ENCODE peak calls at places on chromosomes 2 and 18, in nine cellular contexts. C, D, S, F, I, B, A, Z and Y are unnamed samples.
A peak's percentile ranks its signal among the peaks of the same experiment; 100 is the strongest.

GRCh38 chr2:95265182-95265581 is 9.1 kb upstream of the PROM2 start:
- DNase-seq in C (no peak), D (no peak), S (no peak), F (peak; percentile 29), I (no peak), B (no peak), A (no peak), Z (no peak), Y (no peak)

GRCh38 chr18:4319738-4320677 is 135.1 kb downstream of the DLGAP1 start:
- DNase-seq in C (no peak), D (peak; percentile 48), S (no peak), F (no peak), I (no peak), B (no peak), A (no peak), Z (no peak), Y (no peak)

GRCh38 chr2:136377423-136378382 is 259.8 kb upstream of the CXCR4 start:
- DNase-seq in C (no peak), D (peak; percentile 36), S (no peak), F (no peak), I (no peak), B (no peak), A (no peak), Z (no peak), Y (no peak)

GRCh38 chr2:152548996-152549395 is 168.3 kb downstream of the PRPF40A start:
- DNase-seq in C (no peak), D (no peak), S (no peak), F (no peak), I (no peak), B (no peak), A (no peak), Z (no peak), Y (no peak)

GRCh38 chr18:12283256-12283655 is 24.8 kb upstream of the TUBB6 start:
- DNase-seq in C (no peak), D (no peak), S (no peak), F (no peak), I (peak; percentile 66), B (peak; percentile 38), A (peak; percentile 62), Z (no peak), Y (no peak)

GRCh38 chr18:66795011-66795410 is 191.1 kb upstream of the CDH19 start:
- DNase-seq in C (no peak), D (no peak), S (no peak), F (no peak), I (no peak), B (no peak), A (peak; percentile 17), Z (no peak), Y (no peak)

GRCh38 chr18:80233899-80234298 is 13.4 kb downstream of the PARD6G start:
- DNase-seq in C (no peak), D (no peak), S (no peak), F (no peak), I (no peak), B (peak; percentile 51), A (no peak), Z (no peak), Y (no peak)

GRCh38 chr2:15805772-15806171 is 134.6 kb upstream of the MYCN start:
- DNase-seq in C (no peak), D (no peak), S (no peak), F (no peak), I (no peak), B (no peak), A (no peak), Z (no peak), Y (no peak)

GRCh38 chr18:68299906-68300305 is 415.0 kb downstream of the TMX3 start:
- DNase-seq in C (no peak), D (no peak), S (no peak), F (no peak), I (no peak), B (peak; percentile 12), A (no peak), Z (no peak), Y (no peak)

GRCh38 chr2:113181491-113182051 is 7.8 kb downstream of the PSD4 start:
- DNase-seq in C (no peak), D (no peak), S (no peak), F (no peak), I (no peak), B (no peak), A (no peak), Z (no peak), Y (no peak)

GRCh38 chr2:37869756-37870155 is 55.3 kb upstream of the RMDN2 start:
- DNase-seq in C (no peak), D (no peak), S (no peak), F (no peak), I (no peak), B (no peak), A (peak; percentile 79), Z (no peak), Y (no peak)

GRCh38 chr2:173232956-173233744 is 121.5 kb upstream of the CDCA7 start:
- DNase-seq in C (no peak), D (no peak), S (no peak), F (no peak), I (no peak), B (no peak), A (peak; percentile 49), Z (no peak), Y (no peak)

GRCh38 chr2:129934044-129934822 is 45.2 kb upstream of the RAB6C start:
- DNase-seq in C (no peak), D (no peak), S (no peak), F (no peak), I (peak; percentile 68), B (no peak), A (no peak), Z (no peak), Y (no peak)

GRCh38 chr2:118090387-118091139 is 2.3 kb downstream of the INSIG2 start:
- DNase-seq in C (no peak), D (no peak), S (no peak), F (no peak), I (no peak), B (no peak), A (no peak), Z (no peak), Y (no peak)

GRCh38 chr2:196168181-196168580 is 3.2 kb downstream of the STK17B start:
- DNase-seq in C (no peak), D (no peak), S (no peak), F (no peak), I (no peak), B (peak; percentile 54), A (peak; percentile 67), Z (no peak), Y (no peak)

GRCh38 chr2:105139556-105140236 is 101.8 kb downstream of the MRPS9 start:
- DNase-seq in C (no peak), D (no peak), S (no peak), F (no peak), I (no peak), B (no peak), A (no peak), Z (no peak), Y (no peak)

GRCh38 chr2:165793161-165793778 is 777 bp downstream of the GALNT3 start:
- DNase-seq in C (no peak), D (no peak), S (no peak), F (no peak), I (peak; percentile 77), B (peak; percentile 68), A (no peak), Z (no peak), Y (no peak)

GRCh38 chr18:53441761-53442414 is 782.6 kb downstream of the MBD2 start:
- DNase-seq in C (no peak), D (no peak), S (no peak), F (no peak), I (no peak), B (no peak), A (no peak), Z (no peak), Y (no peak)

GRCh38 chr2:121214296-121214695 is 70.7 kb downstream of the TFCP2L1 start:
- DNase-seq in C (no peak), D (no peak), S (no peak), F (no peak), I (no peak), B (no peak), A (no peak), Z (no peak), Y (no peak)

GRCh38 chr2:63514237-63514716 is 74.0 kb downstream of the WDPCP start:
- DNase-seq in C (no peak), D (no peak), S (no peak), F (no peak), I (no peak), B (no peak), A (no peak), Z (no peak), Y (no peak)

GRCh38 chr2:46169452-46169851 is 127.8 kb upstream of the EPAS1 start:
- DNase-seq in C (no peak), D (no peak), S (no peak), F (no peak), I (no peak), B (no peak), A (no peak), Z (no peak), Y (no peak)

GRCh38 chr2:134917219-134917957 is 1.2 kb upstream of the CCNT2 start:
- DNase-seq in C (peak; percentile 23), D (peak; percentile 45), S (no peak), F (peak; percentile 34), I (peak; percentile 63), B (no peak), A (no peak), Z (no peak), Y (peak; percentile 18)

GRCh38 chr2:126769118-126769517 is 113.2 kb downstream of the GYPC start:
- DNase-seq in C (no peak), D (no peak), S (no peak), F (no peak), I (peak; percentile 62), B (no peak), A (no peak), Z (no peak), Y (no peak)
- TF ChIP-seq CTCF in C (no peak), D (peak; percentile 18), S (no peak), F (no peak), I (peak; percentile 40), B (no peak), A (no peak), Z (no peak), Y (no peak)

GRCh38 chr18:28995319-28995718 is 818.4 kb upstream of the CDH2 start:
- DNase-seq in C (no peak), D (no peak), S (no peak), F (no peak), I (no peak), B (no peak), A (peak; percentile 9), Z (no peak), Y (no peak)
- TF ChIP-seq CTCF in C (no peak), D (no peak), S (no peak), F (no peak), I (peak; percentile 62), B (no peak), A (peak; percentile 20), Z (peak; percentile 21), Y (no peak)

GRCh38 chr2:42040643-42041277 is 7.1 kb upstream of the PKDCC start:
- DNase-seq in C (no peak), D (no peak), S (no peak), F (no peak), I (peak; percentile 77), B (no peak), A (no peak), Z (no peak), Y (no peak)
- TF ChIP-seq CTCF in C (no peak), D (no peak), S (no peak), F (no peak), I (peak; percentile 81), B (no peak), A (no peak), Z (peak; percentile 15), Y (no peak)

DNA sequence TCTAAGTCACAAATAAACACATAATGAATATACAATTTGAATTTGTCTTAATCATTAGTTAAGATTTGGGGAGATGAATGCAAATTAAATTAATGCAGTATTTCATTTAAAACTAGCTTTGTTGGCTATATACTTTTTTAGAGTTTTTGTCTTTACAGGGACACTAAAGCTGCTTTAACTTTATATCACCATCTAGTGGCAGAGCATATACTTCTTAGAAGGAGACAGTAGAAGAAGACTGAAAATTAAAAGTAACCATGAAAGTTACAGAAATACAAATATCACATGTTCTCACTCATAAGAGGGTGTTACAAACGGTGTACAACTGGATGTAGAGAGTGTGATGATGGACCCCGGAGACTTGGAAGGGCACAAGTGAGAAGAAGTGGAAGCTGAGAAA is 268.3 kb upstream of the NETO1 start:
- DNase-seq in C (no peak), D (no peak), S (no peak), F (no peak), I (no peak), B (peak; percentile 13), A (peak; percentile 21), Z (no peak), Y (no peak)
- TF ChIP-seq CTCF in C (no peak), D (no peak), S (no peak), F (peak; percentile 53), I (peak; percentile 76), B (peak; percentile 44), A (no peak), Z (peak; percentile 49), Y (no peak)